ENCODE peak calls at places on chromosomes 16 and 17, in nine cellular contexts. One of them, this sample, is unnamed.

GRCh38 chr17:44438634-44439033 is 49.2 kb upstream of the ITGA2B start:
- DNase-seq in CD4-positive, alpha-beta T cell: no peak
- DNase-seq in neural crest cell: no peak
- DNase-seq in ovary: no peak
- DNase-seq in heart left ventricle: no peak
- DNase-seq in colonic mucosa: no peak
- DNase-seq in psoas muscle: no peak
- DNase-seq in GM23338: peak; percentile 10
- DNase-seq in B cell: no peak
- DNase-seq in this sample: no peak

GRCh38 chr17:79979201-79979840 is 56.4 kb downstream of the TBC1D16 start:
- DNase-seq in colonic mucosa: no peak
- DNase-seq in ovary: peak; percentile 65
- DNase-seq in psoas muscle: no peak
- DNase-seq in neural crest cell: no peak
- DNase-seq in heart left ventricle: no peak
- DNase-seq in GM23338: no peak
- DNase-seq in CD4-positive, alpha-beta T cell: no peak
- DNase-seq in B cell: no peak
- DNase-seq in this sample: no peak

GRCh38 chr16:57859331-57859730 is 57.0 kb upstream of the KIFC3 start:
- DNase-seq in psoas muscle: no peak
- DNase-seq in heart left ventricle: no peak
- DNase-seq in B cell: no peak
- DNase-seq in neural crest cell: no peak
- DNase-seq in ovary: no peak
- DNase-seq in CD4-positive, alpha-beta T cell: no peak
- DNase-seq in colonic mucosa: no peak
- DNase-seq in GM23338: peak; percentile 77
- DNase-seq in this sample: no peak

GRCh38 chr16:75617121-75617520 is 6.0 kb downstream of the ADAT1 start:
- DNase-seq in neural crest cell: no peak
- DNase-seq in GM23338: no peak
- DNase-seq in psoas muscle: no peak
- DNase-seq in B cell: no peak
- DNase-seq in CD4-positive, alpha-beta T cell: no peak
- DNase-seq in ovary: no peak
- DNase-seq in colonic mucosa: no peak
- DNase-seq in heart left ventricle: no peak
- DNase-seq in this sample: no peak

GRCh38 chr17:81167638-81168037 is 1.6 kb upstream of the AATK start:
- DNase-seq in heart left ventricle: no peak
- DNase-seq in psoas muscle: no peak
- DNase-seq in neural crest cell: no peak
- DNase-seq in colonic mucosa: no peak
- DNase-seq in GM23338: no peak
- DNase-seq in ovary: no peak
- DNase-seq in B cell: no peak
- DNase-seq in CD4-positive, alpha-beta T cell: no peak
- DNase-seq in this sample: no peak

GRCh38 chr17:81459224-81459623 is 53.4 kb downstream of the ACTG1 start:
- DNase-seq in colonic mucosa: no peak
- DNase-seq in psoas muscle: no peak
- DNase-seq in neural crest cell: no peak
- DNase-seq in heart left ventricle: no peak
- DNase-seq in B cell: no peak
- DNase-seq in ovary: no peak
- DNase-seq in GM23338: no peak
- DNase-seq in CD4-positive, alpha-beta T cell: no peak
- DNase-seq in this sample: no peak

GRCh38 chr17:8082312-8082711 is 5.2 kb downstream of the ALOX12B start:
- DNase-seq in neural crest cell: no peak
- DNase-seq in CD4-positive, alpha-beta T cell: no peak
- DNase-seq in heart left ventricle: no peak
- DNase-seq in psoas muscle: no peak
- DNase-seq in B cell: no peak
- DNase-seq in GM23338: no peak
- DNase-seq in ovary: no peak
- DNase-seq in colonic mucosa: no peak
- DNase-seq in this sample: no peak

GRCh38 chr17:60252459-60252858 is 102.7 kb downstream of the CA4 start:
- DNase-seq in B cell: no peak
- DNase-seq in neural crest cell: no peak
- DNase-seq in ovary: no peak
- DNase-seq in GM23338: no peak
- DNase-seq in colonic mucosa: no peak
- DNase-seq in psoas muscle: no peak
- DNase-seq in CD4-positive, alpha-beta T cell: no peak
- DNase-seq in heart left ventricle: no peak
- DNase-seq in this sample: no peak

GRCh38 chr17:9771465-9771864 is 19.9 kb downstream of the DHRS7C start:
- DNase-seq in B cell: no peak
- DNase-seq in ovary: no peak
- DNase-seq in heart left ventricle: no peak
- DNase-seq in CD4-positive, alpha-beta T cell: no peak
- DNase-seq in psoas muscle: no peak
- DNase-seq in neural crest cell: no peak
- DNase-seq in colonic mucosa: no peak
- DNase-seq in GM23338: no peak
- DNase-seq in this sample: no peak

GRCh38 chr17:9766970-9767369 is 24.4 kb downstream of the DHRS7C start:
- DNase-seq in ovary: no peak
- DNase-seq in GM23338: no peak
- DNase-seq in psoas muscle: no peak
- DNase-seq in CD4-positive, alpha-beta T cell: no peak
- DNase-seq in B cell: no peak
- DNase-seq in heart left ventricle: no peak
- DNase-seq in neural crest cell: no peak
- DNase-seq in colonic mucosa: no peak
- DNase-seq in this sample: no peak

GRCh38 chr17:9767432-9767991 is 23.9 kb downstream of the DHRS7C start:
- DNase-seq in heart left ventricle: no peak
- DNase-seq in colonic mucosa: no peak
- DNase-seq in psoas muscle: peak; percentile 26
- DNase-seq in neural crest cell: no peak
- DNase-seq in GM23338: no peak
- DNase-seq in B cell: no peak
- DNase-seq in CD4-positive, alpha-beta T cell: no peak
- DNase-seq in ovary: no peak
- DNase-seq in this sample: no peak

GRCh38 chr17:9769036-9769695 is 22.2 kb downstream of the DHRS7C start:
- DNase-seq in B cell: no peak
- DNase-seq in colonic mucosa: no peak
- DNase-seq in neural crest cell: no peak
- DNase-seq in CD4-positive, alpha-beta T cell: no peak
- DNase-seq in psoas muscle: no peak
- DNase-seq in GM23338: no peak
- DNase-seq in heart left ventricle: no peak
- DNase-seq in ovary: no peak
- DNase-seq in this sample: no peak

GRCh38 chr17:9768381-9768934 is 22.9 kb downstream of the DHRS7C start:
- DNase-seq in CD4-positive, alpha-beta T cell: no peak
- DNase-seq in neural crest cell: peak; percentile 9
- DNase-seq in heart left ventricle: no peak
- DNase-seq in B cell: no peak
- DNase-seq in GM23338: peak; percentile 62
- DNase-seq in colonic mucosa: no peak
- DNase-seq in ovary: no peak
- DNase-seq in psoas muscle: no peak
- DNase-seq in this sample: no peak
- TF ChIP-seq CTCF in CD4-positive, alpha-beta T cell: no peak
- TF ChIP-seq CTCF in neural crest cell: peak; percentile 79
- TF ChIP-seq CTCF in heart left ventricle: peak; percentile 68
- TF ChIP-seq CTCF in B cell: peak; percentile 67
- TF ChIP-seq CTCF in GM23338: peak; percentile 57
- TF ChIP-seq CTCF in colonic mucosa: peak; percentile 79
- TF ChIP-seq CTCF in ovary: no peak
- TF ChIP-seq CTCF in psoas muscle: peak; percentile 70
- TF ChIP-seq CTCF in this sample: peak; percentile 76

GRCh38 chr16:27870116-27870798 is 193.3 kb downstream of the GSG1L start:
- DNase-seq in heart left ventricle: no peak
- DNase-seq in B cell: no peak
- DNase-seq in psoas muscle: no peak
- DNase-seq in ovary: no peak
- DNase-seq in neural crest cell: no peak
- DNase-seq in GM23338: no peak
- DNase-seq in colonic mucosa: no peak
- DNase-seq in CD4-positive, alpha-beta T cell: no peak
- DNase-seq in this sample: no peak

GRCh38 chr16:27863377-27863776 is 200.1 kb downstream of the GSG1L start:
- DNase-seq in colonic mucosa: no peak
- DNase-seq in CD4-positive, alpha-beta T cell: no peak
- DNase-seq in GM23338: no peak
- DNase-seq in psoas muscle: no peak
- DNase-seq in ovary: no peak
- DNase-seq in heart left ventricle: no peak
- DNase-seq in neural crest cell: no peak
- DNase-seq in B cell: no peak
- DNase-seq in this sample: no peak

GRCh38 chr16:27869411-27869810 is 194.1 kb downstream of the GSG1L start:
- DNase-seq in neural crest cell: no peak
- DNase-seq in GM23338: no peak
- DNase-seq in psoas muscle: no peak
- DNase-seq in B cell: no peak
- DNase-seq in CD4-positive, alpha-beta T cell: no peak
- DNase-seq in heart left ventricle: no peak
- DNase-seq in colonic mucosa: no peak
- DNase-seq in ovary: no peak
- DNase-seq in this sample: no peak

GRCh38 chr16:27862953-27863352 is 200.6 kb downstream of the GSG1L start:
- DNase-seq in heart left ventricle: no peak
- DNase-seq in neural crest cell: no peak
- DNase-seq in psoas muscle: no peak
- DNase-seq in CD4-positive, alpha-beta T cell: no peak
- DNase-seq in colonic mucosa: no peak
- DNase-seq in B cell: no peak
- DNase-seq in ovary: no peak
- DNase-seq in GM23338: no peak
- DNase-seq in this sample: no peak

GRCh38 chr16:27867122-27868110 is 196.1 kb downstream of the GSG1L start:
- DNase-seq in neural crest cell: peak; percentile 80
- DNase-seq in B cell: no peak
- DNase-seq in CD4-positive, alpha-beta T cell: no peak
- DNase-seq in colonic mucosa: peak; percentile 85
- DNase-seq in psoas muscle: peak; percentile 48
- DNase-seq in ovary: peak; percentile 37
- DNase-seq in GM23338: peak; percentile 92
- DNase-seq in heart left ventricle: no peak
- DNase-seq in this sample: no peak
- TF ChIP-seq CTCF in neural crest cell: peak; percentile 72
- TF ChIP-seq CTCF in B cell: no peak
- TF ChIP-seq CTCF in CD4-positive, alpha-beta T cell: peak; percentile 26
- TF ChIP-seq CTCF in colonic mucosa: peak; percentile 25
- TF ChIP-seq CTCF in psoas muscle: no peak
- TF ChIP-seq CTCF in ovary: no peak
- TF ChIP-seq CTCF in GM23338: peak; percentile 67
- TF ChIP-seq CTCF in heart left ventricle: peak; percentile 27
- TF ChIP-seq CTCF in this sample: peak; percentile 65

DNA sequence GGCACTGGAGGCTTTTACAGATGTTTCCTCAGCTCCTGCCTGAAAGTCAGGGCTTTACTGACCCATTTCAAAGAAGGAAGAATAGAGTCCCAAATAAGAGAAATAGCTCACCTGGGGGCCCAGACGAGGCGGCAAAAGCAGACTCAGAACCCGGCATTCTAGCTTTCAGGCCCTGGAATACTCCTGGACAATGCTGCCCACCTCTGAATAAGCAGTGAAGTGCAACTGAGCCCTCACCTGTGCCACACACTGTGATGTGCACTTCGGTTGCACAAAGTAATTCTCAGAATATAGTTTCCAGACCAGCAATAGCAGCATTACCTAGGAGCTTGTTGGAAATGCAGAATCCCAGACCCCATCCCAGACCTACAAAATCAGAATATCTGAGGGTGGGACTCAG is 54.6 kb downstream of the ZNF423 start:
- DNase-seq in B cell: no peak
- DNase-seq in neural crest cell: no peak
- DNase-seq in GM23338: no peak
- DNase-seq in psoas muscle: no peak
- DNase-seq in CD4-positive, alpha-beta T cell: no peak
- DNase-seq in heart left ventricle: no peak
- DNase-seq in colonic mucosa: no peak
- DNase-seq in ovary: no peak
- DNase-seq in this sample: no peak
- TF ChIP-seq CTCF in B cell: no peak
- TF ChIP-seq CTCF in neural crest cell: no peak
- TF ChIP-seq CTCF in GM23338: no peak
- TF ChIP-seq CTCF in psoas muscle: no peak
- TF ChIP-seq CTCF in CD4-positive, alpha-beta T cell: no peak
- TF ChIP-seq CTCF in heart left ventricle: no peak
- TF ChIP-seq CTCF in colonic mucosa: no peak
- TF ChIP-seq CTCF in ovary: no peak
- TF ChIP-seq CTCF in this sample: no peak

GRCh38 chr16:77404823-77405222 is 30.0 kb downstream of the ADAMTS18 start:
- DNase-seq in neural crest cell: no peak
- DNase-seq in ovary: no peak
- DNase-seq in colonic mucosa: no peak
- DNase-seq in B cell: no peak
- DNase-seq in heart left ventricle: no peak
- DNase-seq in GM23338: no peak
- DNase-seq in CD4-positive, alpha-beta T cell: no peak
- DNase-seq in psoas muscle: no peak
- DNase-seq in this sample: no peak

GRCh38 chr16:77409311-77409710 is 25.5 kb downstream of the ADAMTS18 start:
- DNase-seq in B cell: no peak
- DNase-seq in GM23338: no peak
- DNase-seq in neural crest cell: no peak
- DNase-seq in colonic mucosa: no peak
- DNase-seq in heart left ventricle: no peak
- DNase-seq in ovary: no peak
- DNase-seq in psoas muscle: no peak
- DNase-seq in CD4-positive, alpha-beta T cell: no peak
- DNase-seq in this sample: no peak

GRCh38 chr16:77403732-77404131 is 31.1 kb downstream of the ADAMTS18 start:
- DNase-seq in colonic mucosa: no peak
- DNase-seq in heart left ventricle: no peak
- DNase-seq in B cell: no peak
- DNase-seq in GM23338: peak; percentile 66
- DNase-seq in psoas muscle: no peak
- DNase-seq in CD4-positive, alpha-beta T cell: no peak
- DNase-seq in ovary: no peak
- DNase-seq in neural crest cell: no peak
- DNase-seq in this sample: no peak

GRCh38 chr16:77408607-77409006 is 26.2 kb downstream of the ADAMTS18 start:
- DNase-seq in psoas muscle: no peak
- DNase-seq in B cell: no peak
- DNase-seq in GM23338: no peak
- DNase-seq in heart left ventricle: no peak
- DNase-seq in CD4-positive, alpha-beta T cell: no peak
- DNase-seq in ovary: no peak
- DNase-seq in colonic mucosa: no peak
- DNase-seq in neural crest cell: no peak
- DNase-seq in this sample: no peak

DNA sequence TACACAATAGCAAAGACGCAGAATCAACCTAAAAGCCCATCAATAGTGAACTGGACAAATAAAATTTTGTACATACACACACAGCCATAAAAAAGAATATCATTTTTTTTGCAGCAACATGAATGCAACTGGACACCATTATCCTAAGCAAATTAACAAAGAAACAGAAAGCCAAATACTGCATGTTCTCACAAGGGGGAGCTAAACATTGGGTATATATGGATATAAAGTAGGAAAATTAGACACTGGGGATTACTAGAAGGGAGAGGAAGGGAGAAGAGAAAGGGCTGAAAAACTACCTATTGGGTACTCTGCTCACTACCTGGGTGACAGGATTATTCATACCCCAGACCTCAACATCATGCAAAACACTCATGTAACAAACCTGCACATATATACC is 28.2 kb downstream of the ADAMTS18 start:
- DNase-seq in colonic mucosa: no peak
- DNase-seq in heart left ventricle: no peak
- DNase-seq in ovary: no peak
- DNase-seq in CD4-positive, alpha-beta T cell: no peak
- DNase-seq in GM23338: peak; percentile 24
- DNase-seq in psoas muscle: no peak
- DNase-seq in B cell: no peak
- DNase-seq in neural crest cell: no peak
- DNase-seq in this sample: no peak
- TF ChIP-seq CTCF in colonic mucosa: no peak
- TF ChIP-seq CTCF in heart left ventricle: no peak
- TF ChIP-seq CTCF in ovary: no peak
- TF ChIP-seq CTCF in CD4-positive, alpha-beta T cell: no peak
- TF ChIP-seq CTCF in GM23338: peak; percentile 61
- TF ChIP-seq CTCF in psoas muscle: no peak
- TF ChIP-seq CTCF in B cell: no peak
- TF ChIP-seq CTCF in neural crest cell: peak; percentile 31
- TF ChIP-seq CTCF in this sample: no peak

This sample was measured in CD14-positive monocyte.